ENCODE peak calls at places on chromosomes 6 and 20, in nine cellular contexts. P, L, J, M, C, G, X, S and T are unnamed samples.

GRCh38 chr6:36615018-36615761 is 21.0 kb downstream of the SRSF3 start:
- DNase-seq in P (peak; percentile 82), L (peak; percentile 76), J (peak; percentile 12), M (peak; percentile 48), C (no peak), G (peak; percentile 43), X (peak; percentile 25), S (no peak), T (peak; percentile 23)

GRCh38 chr6:138800377-138801150 is 4.7 kb downstream of the ECT2L start:
- DNase-seq in P (no peak), L (peak; percentile 78), J (no peak), M (no peak), C (no peak), G (no peak), X (no peak), S (no peak), T (no peak)

GRCh38 chr6:150165020-150165702 is 22.3 kb downstream of the PPP1R14C start:
- DNase-seq in P (no peak), L (no peak), J (no peak), M (no peak), C (no peak), G (no peak), X (no peak), S (no peak), T (no peak)

GRCh38 chr20:39993737-39994136 is 695.3 kb downstream of the MAFB start:
- DNase-seq in P (no peak), L (no peak), J (no peak), M (no peak), C (no peak), G (no peak), X (no peak), S (no peak), T (no peak)

GRCh38 chr6:100203391-100203790 is 209.4 kb upstream of the MCHR2 start:
- DNase-seq in P (peak; percentile 91), L (no peak), J (no peak), M (no peak), C (no peak), G (peak; percentile 16), X (peak; percentile 94), S (no peak), T (no peak)

GRCh38 chr6:151763938-151764680 is 43.4 kb upstream of the ESR1 start:
- DNase-seq in P (peak; percentile 95), L (peak; percentile 99), J (peak; percentile 12), M (peak; percentile 84), C (peak; percentile 57), G (peak; percentile 90), X (peak; percentile 87), S (no peak), T (no peak)

GRCh38 chr20:62606551-62607201 is 35.6 kb upstream of the SLCO4A1 start:
- DNase-seq in P (peak; percentile 65), L (no peak), J (no peak), M (no peak), C (no peak), G (no peak), X (no peak), S (no peak), T (no peak)

GRCh38 chr6:56004421-56004820 is 129.0 kb upstream of the BMP5 start:
- DNase-seq in P (peak; percentile 40), L (no peak), J (no peak), M (no peak), C (no peak), G (no peak), X (no peak), S (no peak), T (no peak)

GRCh38 chr6:11083956-11084355 is 9.7 kb upstream of the SMIM13 start:
- DNase-seq in P (no peak), L (no peak), J (no peak), M (no peak), C (no peak), G (no peak), X (no peak), S (no peak), T (no peak)

GRCh38 chr6:46796842-46797241 is 3.7 kb downstream of the MEP1A start:
- DNase-seq in P (no peak), L (no peak), J (no peak), M (no peak), C (no peak), G (no peak), X (no peak), S (no peak), T (no peak)

GRCh38 chr6:44731485-44732095 is 344.1 kb downstream of the CDC5L start:
- DNase-seq in P (no peak), L (no peak), J (no peak), M (no peak), C (no peak), G (no peak), X (no peak), S (no peak), T (no peak)

GRCh38 chr6:159758031-159759001 is 3.5 kb upstream of the ACAT2 start:
- DNase-seq in P (peak; percentile 44), L (peak; percentile 58), J (no peak), M (no peak), C (no peak), G (no peak), X (peak; percentile 79), S (no peak), T (no peak)

GRCh38 chr6:19736066-19736465 is 101.1 kb upstream of the ID4 start:
- DNase-seq in P (no peak), L (no peak), J (no peak), M (no peak), C (no peak), G (no peak), X (no peak), S (no peak), T (no peak)

GRCh38 chr6:53492860-53493634 is 51.9 kb downstream of the GCLC start:
- DNase-seq in P (peak; percentile 72), L (peak; percentile 65), J (no peak), M (peak; percentile 59), C (no peak), G (no peak), X (peak; percentile 63), S (no peak), T (no peak)

GRCh38 chr20:62908971-62909791 is 17.1 kb downstream of the DIDO1 start:
- DNase-seq in P (no peak), L (no peak), J (no peak), M (no peak), C (no peak), G (no peak), X (no peak), S (no peak), T (no peak)

GRCh38 chr6:145241039-145241438 is 494.3 kb downstream of the EPM2A start:
- DNase-seq in P (peak; percentile 53), L (no peak), J (no peak), M (peak; percentile 8), C (no peak), G (no peak), X (peak; percentile 24), S (no peak), T (no peak)

GRCh38 chr6:159720708-159721107 is 6.6 kb upstream of the WTAP start:
- DNase-seq in P (peak; percentile 34), L (peak; percentile 63), J (no peak), M (no peak), C (no peak), G (peak; percentile 13), X (no peak), S (peak; percentile 19), T (peak; percentile 29)

GRCh38 chr6:46284472-46284871 is 113.7 kb upstream of the ENPP5 start:
- DNase-seq in P (no peak), L (no peak), J (no peak), M (no peak), C (no peak), G (no peak), X (no peak), S (no peak), T (no peak)

GRCh38 chr6:122068291-122068769 is 331.1 kb upstream of the HSF2 start:
- DNase-seq in P (no peak), L (no peak), J (no peak), M (no peak), C (no peak), G (no peak), X (no peak), S (no peak), T (no peak)

GRCh38 chr6:128062882-128063603 is 162.2 kb upstream of the THEMIS start:
- DNase-seq in P (peak; percentile 25), L (no peak), J (no peak), M (no peak), C (no peak), G (no peak), X (peak; percentile 27), S (no peak), T (no peak)

GRCh38 chr6:160254467-160255312 is 3.9 kb downstream of the SLC22A2 start:
- DNase-seq in P (no peak), L (peak; percentile 75), J (no peak), M (no peak), C (no peak), G (no peak), X (no peak), S (no peak), T (no peak)

GRCh38 chr20:62022575-62023139 is 43.0 kb downstream of the TAF4 start:
- DNase-seq in P (no peak), L (no peak), J (no peak), M (no peak), C (no peak), G (no peak), X (no peak), S (no peak), T (no peak)

GRCh38 chr6:3061501-3061941 is 6.8 kb upstream of the RIPK1 start:
- DNase-seq in P (peak; percentile 84), L (no peak), J (no peak), M (no peak), C (no peak), G (peak; percentile 68), X (peak; percentile 93), S (no peak), T (no peak)

GRCh38 chr6:148192310-148192709 is 150.3 kb upstream of the SASH1 start:
- DNase-seq in P (peak; percentile 87), L (no peak), J (no peak), M (no peak), C (no peak), G (no peak), X (peak; percentile 96), S (no peak), T (no peak)